ENCODE peak calls at places on chromosomes 4 and X, in seven cellular contexts. One of them, this sample, is unnamed. For H3K27me3 and H3K4me1, the result is how much of the 10 kb centered on the place peaks cover.

GRCh38 chr4:6658204-6658585 is 17.7 kb downstream of the MRFAP1 start:
- DNase-seq in HCT116: no peak
- DNase-seq in neural progenitor cell: no peak
- DNase-seq in heart right ventricle: no peak
- DNase-seq in ascending aorta: no peak
- DNase-seq in endodermal cell: no peak
- DNase-seq in stomach: no peak
- DNase-seq in this sample: no peak

GRCh38 chrX:24294619-24295018 is 19.2 kb downstream of the SUPT20HL2 start:
- DNase-seq in HCT116: no peak
- DNase-seq in neural progenitor cell: peak
- DNase-seq in heart right ventricle: no peak
- DNase-seq in ascending aorta: no peak
- DNase-seq in endodermal cell: peak
- DNase-seq in stomach: no peak
- DNase-seq in this sample: no peak

GRCh38 chr4:7094931-7095330 is 27.1 kb upstream of the GRPEL1 start:
- DNase-seq in HCT116: no peak
- DNase-seq in neural progenitor cell: no peak
- DNase-seq in heart right ventricle: no peak
- DNase-seq in ascending aorta: no peak
- DNase-seq in endodermal cell: peak
- DNase-seq in stomach: no peak
- DNase-seq in this sample: no peak

GRCh38 chrX:53281321-53281822 is at the start of gene IQSEC2:
- DNase-seq in HCT116: peak
- DNase-seq in neural progenitor cell: peak
- DNase-seq in heart right ventricle: peak
- DNase-seq in ascending aorta: peak
- DNase-seq in endodermal cell: peak
- DNase-seq in stomach: peak
- DNase-seq in this sample: peak

GRCh38 chr4:78638324-78639172 is 87.0 kb downstream of the ANXA3 start:
- DNase-seq in HCT116: no peak
- DNase-seq in neural progenitor cell: no peak
- DNase-seq in heart right ventricle: no peak
- DNase-seq in ascending aorta: no peak
- DNase-seq in endodermal cell: no peak
- DNase-seq in stomach: no peak
- DNase-seq in this sample: peak

GRCh38 chr4:1097553-1097952 is 15.8 kb downstream of the RNF212 start:
- DNase-seq in HCT116: no peak
- DNase-seq in neural progenitor cell: no peak
- DNase-seq in heart right ventricle: no peak
- DNase-seq in ascending aorta: no peak
- DNase-seq in endodermal cell: no peak
- DNase-seq in stomach: no peak
- DNase-seq in this sample: no peak

GRCh38 chrX:15451913-15452312 is 41.2 kb downstream of the PIR start:
- DNase-seq in HCT116: no peak
- DNase-seq in neural progenitor cell: no peak
- DNase-seq in heart right ventricle: no peak
- DNase-seq in ascending aorta: no peak
- DNase-seq in endodermal cell: no peak
- DNase-seq in stomach: no peak
- DNase-seq in this sample: peak

GRCh38 chrX:106802388-106803275 is at the start of gene TBC1D8B:
- DNase-seq in HCT116: peak
- DNase-seq in neural progenitor cell: peak
- DNase-seq in heart right ventricle: peak
- DNase-seq in ascending aorta: peak
- DNase-seq in endodermal cell: peak
- DNase-seq in stomach: peak
- DNase-seq in this sample: peak

GRCh38 chr4:167233523-167234387 is 539 bp downstream of the SPOCK3 start:
- DNase-seq in HCT116: no peak
- DNase-seq in neural progenitor cell: peak
- DNase-seq in heart right ventricle: no peak
- DNase-seq in ascending aorta: no peak
- DNase-seq in endodermal cell: peak
- DNase-seq in stomach: no peak
- DNase-seq in this sample: no peak

GRCh38 chr4:86014599-86014998 is 345.3 kb downstream of the MAPK10 start:
- DNase-seq in HCT116: no peak
- DNase-seq in neural progenitor cell: no peak
- DNase-seq in heart right ventricle: no peak
- DNase-seq in ascending aorta: no peak
- DNase-seq in endodermal cell: peak
- DNase-seq in stomach: no peak
- DNase-seq in this sample: no peak

GRCh38 chr4:75122424-75123014 is 189.6 kb downstream of the PARM1 start:
- DNase-seq in HCT116: no peak
- DNase-seq in neural progenitor cell: no peak
- DNase-seq in heart right ventricle: no peak
- DNase-seq in ascending aorta: no peak
- DNase-seq in endodermal cell: no peak
- DNase-seq in stomach: no peak
- DNase-seq in this sample: no peak

GRCh38 chr4:24890561-24890960 is 22.3 kb downstream of the CCDC149 start:
- DNase-seq in HCT116: no peak
- DNase-seq in neural progenitor cell: no peak
- DNase-seq in heart right ventricle: no peak
- DNase-seq in ascending aorta: no peak
- DNase-seq in endodermal cell: no peak
- DNase-seq in stomach: no peak
- DNase-seq in this sample: no peak

GRCh38 chr4:14719053-14719452 is 283.2 kb upstream of the CPEB2 start:
- DNase-seq in HCT116: no peak
- DNase-seq in neural progenitor cell: no peak
- DNase-seq in heart right ventricle: peak
- DNase-seq in ascending aorta: peak
- DNase-seq in endodermal cell: peak
- DNase-seq in stomach: peak
- DNase-seq in this sample: peak

GRCh38 chr4:5926601-5927000 is 33.7 kb upstream of the CRMP1 start:
- DNase-seq in HCT116: no peak
- DNase-seq in neural progenitor cell: no peak
- DNase-seq in heart right ventricle: no peak
- DNase-seq in ascending aorta: no peak
- DNase-seq in endodermal cell: peak
- DNase-seq in stomach: no peak
- DNase-seq in this sample: no peak

GRCh38 chr4:63348735-63349673 is 1060.2 kb downstream of the TECRL start:
- DNase-seq in HCT116: no peak
- DNase-seq in neural progenitor cell: no peak
- DNase-seq in heart right ventricle: no peak
- DNase-seq in ascending aorta: no peak
- DNase-seq in endodermal cell: no peak
- DNase-seq in stomach: no peak
- DNase-seq in this sample: no peak

GRCh38 chr4:142043509-142043908 is 407.1 kb downstream of the IL15 start:
- DNase-seq in HCT116: no peak
- DNase-seq in neural progenitor cell: no peak
- DNase-seq in heart right ventricle: no peak
- DNase-seq in ascending aorta: no peak
- DNase-seq in endodermal cell: no peak
- DNase-seq in stomach: no peak
- DNase-seq in this sample: no peak

GRCh38 chrX:34654939-34655338 is 2.1 kb downstream of the TMEM47 start:
- DNase-seq in HCT116: no peak
- DNase-seq in neural progenitor cell: peak
- DNase-seq in heart right ventricle: no peak
- DNase-seq in ascending aorta: no peak
- DNase-seq in endodermal cell: no peak
- DNase-seq in stomach: no peak
- DNase-seq in this sample: no peak

GRCh38 chr4:109067509-109068205 is 234.8 kb downstream of the COL25A1 start:
- DNase-seq in HCT116: no peak
- DNase-seq in neural progenitor cell: no peak
- DNase-seq in heart right ventricle: no peak
- DNase-seq in ascending aorta: no peak
- DNase-seq in endodermal cell: no peak
- DNase-seq in stomach: no peak
- DNase-seq in this sample: no peak

GRCh38 chrX:66760648-66761047 is 121.8 kb upstream of the EDA2R start:
- DNase-seq in HCT116: no peak
- DNase-seq in neural progenitor cell: peak
- DNase-seq in heart right ventricle: no peak
- DNase-seq in ascending aorta: no peak
- DNase-seq in endodermal cell: no peak
- DNase-seq in stomach: no peak
- DNase-seq in this sample: no peak

GRCh38 chr4:38664704-38665401 is 854 bp downstream of the KLF3 start:
- DNase-seq in HCT116: no peak
- DNase-seq in neural progenitor cell: peak
- DNase-seq in heart right ventricle: peak
- DNase-seq in ascending aorta: no peak
- DNase-seq in endodermal cell: peak
- DNase-seq in stomach: peak
- DNase-seq in this sample: no peak

GRCh38 chr4:155060419-155060818 is 148.0 kb upstream of the NPY2R start:
- DNase-seq in HCT116: no peak
- DNase-seq in neural progenitor cell: no peak
- DNase-seq in heart right ventricle: no peak
- DNase-seq in ascending aorta: no peak
- DNase-seq in endodermal cell: no peak
- DNase-seq in stomach: no peak
- DNase-seq in this sample: no peak

GRCh38 chr4:25158817-25159216 is 1.4 kb downstream of the SEPSECS start:
- DNase-seq in HCT116: no peak
- DNase-seq in neural progenitor cell: no peak
- DNase-seq in heart right ventricle: no peak
- DNase-seq in ascending aorta: no peak
- DNase-seq in endodermal cell: no peak
- DNase-seq in stomach: no peak
- DNase-seq in this sample: no peak

GRCh38 chr4:42398448-42399355 is 1.4 kb downstream of the SHISA3 start:
- DNase-seq in HCT116: no peak
- DNase-seq in neural progenitor cell: peak
- DNase-seq in heart right ventricle: no peak
- DNase-seq in ascending aorta: no peak
- DNase-seq in endodermal cell: peak
- DNase-seq in stomach: no peak
- DNase-seq in this sample: peak
- H3K27me3 ChIP-seq in HCT116: under half
- H3K27me3 ChIP-seq in neural progenitor cell: half or more
- H3K27me3 ChIP-seq in heart right ventricle: half or more
- H3K27me3 ChIP-seq in ascending aorta: under half
- H3K27me3 ChIP-seq in endodermal cell: half or more
- H3K27me3 ChIP-seq in stomach: under half
- H3K27me3 ChIP-seq in this sample: half or more

GRCh38 chrX:45154033-45154360 is 46.7 kb downstream of the DIPK2B start:
- DNase-seq in HCT116: no peak
- DNase-seq in neural progenitor cell: no peak
- DNase-seq in heart right ventricle: no peak
- DNase-seq in ascending aorta: no peak
- DNase-seq in endodermal cell: no peak
- DNase-seq in stomach: no peak
- DNase-seq in this sample: no peak
- H3K27ac ChIP-seq in HCT116: no peak
- H3K27ac ChIP-seq in neural progenitor cell: no peak
- H3K27ac ChIP-seq in heart right ventricle: no peak
- H3K27ac ChIP-seq in ascending aorta: no peak
- H3K27ac ChIP-seq in endodermal cell: no peak
- H3K27ac ChIP-seq in stomach: no peak
- H3K27ac ChIP-seq in this sample: no peak

DNA sequence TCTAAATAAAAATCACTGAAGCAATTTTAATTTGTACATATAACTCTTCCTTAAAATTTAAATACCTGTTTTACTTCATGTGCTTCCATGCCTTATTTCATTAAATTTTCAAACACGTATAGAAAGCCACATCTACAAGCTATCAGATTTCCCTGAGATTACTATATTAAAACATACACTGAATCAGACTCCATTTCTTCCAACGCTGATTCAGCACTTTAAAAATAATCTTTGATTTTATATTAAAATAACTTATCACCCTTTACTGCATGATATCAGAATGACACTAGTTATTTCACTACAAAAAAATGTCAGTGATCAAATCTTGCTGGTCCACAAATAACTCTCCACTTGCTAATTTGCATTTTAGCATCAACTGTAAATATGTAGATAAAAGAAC is 550.8 kb downstream of the IL1RAPL1 start:
- DNase-seq in HCT116: no peak
- DNase-seq in neural progenitor cell: no peak
- DNase-seq in heart right ventricle: no peak
- DNase-seq in ascending aorta: no peak
- DNase-seq in endodermal cell: no peak
- DNase-seq in stomach: no peak
- DNase-seq in this sample: no peak
- H3K4me1 ChIP-seq in HCT116: under half
- H3K4me1 ChIP-seq in neural progenitor cell: under half
- H3K4me1 ChIP-seq in heart right ventricle: under half
- H3K4me1 ChIP-seq in ascending aorta: under half
- H3K4me1 ChIP-seq in endodermal cell: under half
- H3K4me1 ChIP-seq in stomach: under half
- H3K4me1 ChIP-seq in this sample: under half

GRCh38 chr4:172356002-172356401 is 542.8 kb downstream of the GALNTL6 start:
- DNase-seq in HCT116: no peak
- DNase-seq in neural progenitor cell: no peak
- DNase-seq in heart right ventricle: no peak
- DNase-seq in ascending aorta: no peak
- DNase-seq in endodermal cell: no peak
- DNase-seq in stomach: no peak
- DNase-seq in this sample: no peak
- H3K27me3 ChIP-seq in HCT116: under half
- H3K27me3 ChIP-seq in neural progenitor cell: under half
- H3K27me3 ChIP-seq in heart right ventricle: under half
- H3K27me3 ChIP-seq in ascending aorta: under half
- H3K27me3 ChIP-seq in endodermal cell: under half
- H3K27me3 ChIP-seq in stomach: under half
- H3K27me3 ChIP-seq in this sample: under half